ENCODE peak calls at places on chromosome 6, in six cellular contexts. N is K562, M is H1, Z is GM23338, Y is HepG2, S is GM12878. X is an unnamed sample.

GRCh38 chr6:26555505-26556262 is 17.5 kb downstream of the HMGN4 start:
- DNase-seq in M (no peak), S (no peak), Y (no peak), N (peak), Z (peak), X (no peak)

GRCh38 chr6:130183271-130184222 is 39.2 kb downstream of the SAMD3 start:
- DNase-seq in M (no peak), Z (no peak), Y (no peak), S (no peak), N (no peak), X (no peak)

GRCh38 chr6:108563292-108563691 is 2.6 kb downstream of the FOXO3 start:
- DNase-seq in Y (no peak), Z (no peak), M (no peak), S (no peak), N (no peak), X (no peak)

GRCh38 chr6:13048113-13048512 is 280.2 kb downstream of the TBC1D7 start:
- DNase-seq in M (no peak), N (no peak), Z (no peak), S (no peak), Y (no peak), X (no peak)

GRCh38 chr6:49326337-49326736 is 136.7 kb downstream of the MMUT start:
- DNase-seq in N (no peak), Y (no peak), M (no peak), Z (no peak), S (no peak), X (no peak)

GRCh38 chr6:163865380-163865779 is 450.9 kb downstream of the QKI start:
- DNase-seq in Y (no peak), S (no peak), Z (no peak), M (no peak), N (no peak), X (no peak)

GRCh38 chr6:8065519-8065911 is 1.3 kb upstream of the BLOC1S5 start:
- DNase-seq in Y (no peak), N (no peak), Z (no peak), S (peak), M (no peak), X (no peak)

GRCh38 chr6:110282412-110282811 is 75.7 kb downstream of the METTL24 start:
- DNase-seq in N (no peak), Z (no peak), M (no peak), Y (no peak), S (no peak), X (no peak)

GRCh38 chr6:51025082-51025777 is 206.6 kb downstream of the TFAP2B start:
- DNase-seq in S (no peak), Y (peak), N (peak), M (no peak), Z (peak), X (peak)

GRCh38 chr6:22363966-22364296 is 67.1 kb upstream of the PRL start:
- DNase-seq in Y (no peak), M (no peak), Z (no peak), S (no peak), N (no peak), X (no peak)

GRCh38 chr6:57267586-57268293 is 45.6 kb upstream of the RAB23 start:
- DNase-seq in M (no peak), S (peak), N (peak), Y (peak), Z (peak), X (peak)

GRCh38 chr6:30752164-30752927 is 8.0 kb upstream of the IER3 start:
- DNase-seq in Z (no peak), N (peak), M (no peak), Y (no peak), S (no peak), X (no peak)

GRCh38 chr6:21587925-21588811 is 5.4 kb upstream of the SOX4 start:
- DNase-seq in Z (peak), M (no peak), S (no peak), N (no peak), Y (peak), X (peak)

GRCh38 chr6:109690373-109690739 is 646 bp downstream of the AK9 start:
- DNase-seq in M (peak), Y (peak), Z (peak), N (peak), S (no peak), X (peak)

GRCh38 chr6:70277480-70277879 is 25.4 kb downstream of the COL9A1 start:
- DNase-seq in Z (no peak), M (no peak), S (no peak), N (no peak), Y (no peak), X (no peak)

GRCh38 chr6:8436956-8437355 is 1.6 kb upstream of the SLC35B3 start:
- DNase-seq in N (no peak), S (no peak), Y (no peak), M (no peak), Z (no peak), X (no peak)

GRCh38 chr6:30041821-30042220 is 19.2 kb upstream of the POLR1H start:
- DNase-seq in N (no peak), S (no peak), Y (no peak), M (no peak), Z (no peak), X (no peak)

GRCh38 chr6:9554806-9555205 is 860.1 kb downstream of the TFAP2A start:
- DNase-seq in Z (no peak), N (no peak), Y (no peak), M (no peak), S (no peak), X (no peak)

GRCh38 chr6:46263709-46264091 is 92.9 kb upstream of the ENPP5 start:
- DNase-seq in S (no peak), Y (no peak), M (no peak), N (no peak), Z (no peak), X (no peak)

GRCh38 chr6:99019341-99019740 is 71.6 kb upstream of the FBXL4 start:
- DNase-seq in N (no peak), M (no peak), Y (no peak), Z (no peak), S (no peak), X (no peak)

GRCh38 chr6:43724914-43725642 is 37.5 kb upstream of the MRPS18A start:
- DNase-seq in M (no peak), Y (peak), S (peak), N (peak), Z (no peak), X (no peak)

GRCh38 chr6:150282806-150283205 is 86.0 kb upstream of the IYD start:
- DNase-seq in Y (no peak), M (no peak), S (no peak), N (no peak), Z (no peak), X (no peak)

GRCh38 chr6:16136086-16136485 is 7.2 kb downstream of the MYLIP start:
- DNase-seq in M (no peak), N (peak), Z (no peak), Y (no peak), S (no peak), X (no peak)

GRCh38 chr6:106097368-106098231 is 11.5 kb downstream of the PRDM1 start:
- DNase-seq in N (peak), Z (no peak), Y (no peak), M (no peak), S (peak), X (no peak)

GRCh38 chr6:36863670-36864540 is 10.7 kb downstream of the PPIL1 start:
- DNase-seq in N (no peak), Z (no peak), S (no peak), M (no peak), Y (no peak), X (no peak)
- TF ChIP-seq CREB1 in N (no peak), Z (no peak), S (no peak), M (no peak), Y (no peak), X (no peak)

DNA sequence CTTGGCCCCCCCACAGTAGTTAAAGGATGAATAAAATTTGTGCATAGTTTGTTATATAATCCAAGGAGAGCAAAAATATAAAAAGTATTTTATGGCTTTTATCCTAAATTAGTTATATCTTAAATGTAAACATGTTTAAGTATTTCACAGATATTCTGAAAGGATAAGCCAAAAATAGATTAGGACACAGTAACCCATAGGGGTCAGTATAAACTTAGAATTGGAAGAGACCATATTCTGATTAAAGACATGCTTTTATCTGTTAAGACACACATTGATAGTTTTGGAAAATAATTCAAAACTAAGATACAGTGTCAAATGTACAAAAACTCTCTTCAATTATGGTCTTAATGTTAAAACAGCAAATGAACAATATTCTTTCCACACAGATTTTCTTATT is 4.5 kb upstream of the SERINC1 start:
- DNase-seq in Y (peak), S (no peak), Z (peak), N (peak), M (no peak), X (no peak)
- TF ChIP-seq CREB1 in Y (no peak), S (no peak), Z (no peak), N (no peak), M (no peak), X (no peak)

DNA sequence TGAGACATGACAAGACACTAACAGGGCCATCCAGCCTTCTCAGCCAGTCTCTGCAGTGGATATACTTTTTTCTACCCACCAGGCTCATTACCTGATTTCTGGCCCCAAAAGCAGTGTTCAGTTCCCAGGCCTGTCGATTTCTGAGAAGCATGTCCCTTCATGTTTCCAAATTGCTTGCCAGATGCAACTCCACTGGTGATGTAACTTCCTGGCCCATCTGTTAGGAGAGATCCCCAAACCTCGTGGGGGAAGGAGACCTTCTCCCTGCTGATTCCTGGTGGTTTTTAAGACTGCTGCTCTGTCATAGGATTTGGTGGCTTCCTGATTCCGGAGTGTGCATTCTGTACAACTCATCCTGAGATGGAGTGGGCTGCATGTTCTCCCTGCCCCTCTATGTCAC is 31.6 kb upstream of the MRPS10 start:
- DNase-seq in N (no peak), M (no peak), Y (no peak), S (no peak), Z (no peak), X (no peak)
- TF ChIP-seq CREB1 in N (no peak), M (no peak), Y (no peak), S (no peak), Z (no peak), X (no peak)

GRCh38 chr6:161001421-161001820 is 9.9 kb downstream of the MAP3K4 start:
- DNase-seq in S (no peak), Y (peak), Z (no peak), M (no peak), N (no peak), X (no peak)

GRCh38 chr6:161000632-161001031 is 9.1 kb downstream of the MAP3K4 start:
- DNase-seq in S (no peak), N (no peak), M (no peak), Z (no peak), Y (no peak), X (no peak)

GRCh38 chr6:160996316-160996715 is 4.7 kb downstream of the MAP3K4 start:
- DNase-seq in Y (no peak), S (no peak), Z (no peak), M (no peak), N (no peak), X (no peak)

GRCh38 chr6:160998217-160998616 is 6.6 kb downstream of the MAP3K4 start:
- DNase-seq in Z (no peak), S (no peak), N (no peak), Y (no peak), M (no peak), X (no peak)

DNA sequence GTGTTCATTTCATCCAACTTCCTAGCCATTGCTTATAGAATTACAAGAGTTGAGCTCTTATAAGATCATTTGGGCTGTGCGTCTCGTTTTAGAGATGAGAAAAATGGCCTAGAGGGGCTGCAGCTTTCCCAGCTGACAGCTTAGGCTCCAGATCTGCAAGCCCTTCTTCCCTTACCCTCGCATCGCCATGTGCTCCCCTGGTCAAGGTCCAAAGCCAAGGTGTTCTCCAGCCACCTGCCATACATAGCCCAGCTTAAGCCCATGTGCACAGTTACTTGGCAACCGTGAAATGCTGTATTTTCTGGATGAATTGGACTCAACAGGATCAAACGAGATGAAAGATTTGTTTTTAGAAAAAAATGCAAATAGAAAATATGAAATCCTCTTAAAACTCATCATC is 7.9 kb downstream of the MAP3K4 start:
- DNase-seq in Y (no peak), S (no peak), M (no peak), Z (no peak), N (no peak), X (no peak)
- TF ChIP-seq CREB1 in Y (no peak), S (no peak), M (no peak), Z (no peak), N (no peak), X (no peak)